ENCODE peak calls at places on chromosomes 2 and 18, in four cellular contexts. One of them, this sample, is unnamed.

GRCh38 chr2:120177011-120177621 is 46.1 kb downstream of the TMEM185B start:
- DNase-seq in stomach: peak; percentile 47
- DNase-seq in breast epithelium: peak; percentile 21
- DNase-seq in effector memory CD4-positive, alpha-beta T cell: peak; percentile 67
- DNase-seq in this sample: no peak

GRCh38 chr2:142020368-142020767 is 110.4 kb downstream of the LRP1B start:
- DNase-seq in breast epithelium: no peak
- DNase-seq in stomach: no peak
- DNase-seq in effector memory CD4-positive, alpha-beta T cell: no peak
- DNase-seq in this sample: no peak

GRCh38 chr2:28691774-28692281 is 59.8 kb upstream of the PPP1CB start:
- DNase-seq in breast epithelium: no peak
- DNase-seq in stomach: peak; percentile 35
- DNase-seq in effector memory CD4-positive, alpha-beta T cell: no peak
- DNase-seq in this sample: peak; percentile 57

GRCh38 chr2:239441261-239441701 is 40.5 kb upstream of the HDAC4 start:
- DNase-seq in breast epithelium: no peak
- DNase-seq in stomach: no peak
- DNase-seq in effector memory CD4-positive, alpha-beta T cell: no peak
- DNase-seq in this sample: no peak

GRCh38 chr2:120563616-120564015 is 172.1 kb upstream of the GLI2 start:
- DNase-seq in effector memory CD4-positive, alpha-beta T cell: no peak
- DNase-seq in stomach: no peak
- DNase-seq in breast epithelium: no peak
- DNase-seq in this sample: no peak

GRCh38 chr2:99818842-99819241 is 323.5 kb downstream of the AFF3 start:
- DNase-seq in breast epithelium: no peak
- DNase-seq in stomach: no peak
- DNase-seq in effector memory CD4-positive, alpha-beta T cell: no peak
- DNase-seq in this sample: no peak

GRCh38 chr2:219629976-219630695 is 2.7 kb downstream of the SLC4A3 start:
- DNase-seq in effector memory CD4-positive, alpha-beta T cell: no peak
- DNase-seq in breast epithelium: no peak
- DNase-seq in stomach: no peak
- DNase-seq in this sample: no peak

GRCh38 chr2:112705576-112705975 is 15.2 kb upstream of the NT5DC4 start:
- DNase-seq in breast epithelium: peak; percentile 6
- DNase-seq in effector memory CD4-positive, alpha-beta T cell: no peak
- DNase-seq in stomach: no peak
- DNase-seq in this sample: no peak

GRCh38 chr2:78351208-78351607 is 674.3 kb upstream of the REG3G start:
- DNase-seq in effector memory CD4-positive, alpha-beta T cell: no peak
- DNase-seq in breast epithelium: no peak
- DNase-seq in stomach: no peak
- DNase-seq in this sample: no peak

GRCh38 chr2:43041661-43042360 is 184.6 kb downstream of the ZFP36L2 start:
- DNase-seq in breast epithelium: no peak
- DNase-seq in effector memory CD4-positive, alpha-beta T cell: no peak
- DNase-seq in stomach: no peak
- DNase-seq in this sample: peak; percentile 43

GRCh38 chr2:238114851-238115660 is 14.9 kb downstream of the ESPNL start:
- DNase-seq in stomach: no peak
- DNase-seq in effector memory CD4-positive, alpha-beta T cell: no peak
- DNase-seq in breast epithelium: no peak
- DNase-seq in this sample: peak; percentile 73

GRCh38 chr2:164542584-164543021 is 78.7 kb downstream of the GRB14 start:
- DNase-seq in breast epithelium: no peak
- DNase-seq in effector memory CD4-positive, alpha-beta T cell: no peak
- DNase-seq in stomach: no peak
- DNase-seq in this sample: no peak

GRCh38 chr2:885230-886071 is 65.2 kb upstream of the SNTG2 start:
- DNase-seq in breast epithelium: no peak
- DNase-seq in effector memory CD4-positive, alpha-beta T cell: no peak
- DNase-seq in stomach: no peak
- DNase-seq in this sample: no peak

GRCh38 chr2:55771612-55772011 is 78.0 kb upstream of the PNPT1 start:
- DNase-seq in effector memory CD4-positive, alpha-beta T cell: no peak
- DNase-seq in breast epithelium: no peak
- DNase-seq in stomach: no peak
- DNase-seq in this sample: no peak

GRCh38 chr2:40445467-40445866 is 6.4 kb downstream of the SLC8A1 start:
- DNase-seq in effector memory CD4-positive, alpha-beta T cell: no peak
- DNase-seq in stomach: no peak
- DNase-seq in breast epithelium: no peak
- DNase-seq in this sample: no peak

GRCh38 chr2:85780316-85781092 is 26.7 kb downstream of the ATOH8 start:
- DNase-seq in stomach: no peak
- DNase-seq in breast epithelium: no peak
- DNase-seq in effector memory CD4-positive, alpha-beta T cell: no peak
- DNase-seq in this sample: no peak

GRCh38 chr2:53130441-53130943 is 637.1 kb upstream of the CHAC2 start:
- DNase-seq in stomach: no peak
- DNase-seq in breast epithelium: no peak
- DNase-seq in effector memory CD4-positive, alpha-beta T cell: no peak
- DNase-seq in this sample: no peak

GRCh38 chr18:35827275-35827929 is 145.1 kb upstream of the RMP24 start:
- DNase-seq in breast epithelium: no peak
- DNase-seq in stomach: no peak
- DNase-seq in effector memory CD4-positive, alpha-beta T cell: no peak
- DNase-seq in this sample: no peak

GRCh38 chr18:58407263-58407648 is 221.6 kb downstream of the ALPK2 start:
- DNase-seq in effector memory CD4-positive, alpha-beta T cell: no peak
- DNase-seq in breast epithelium: no peak
- DNase-seq in stomach: no peak
- DNase-seq in this sample: no peak

GRCh38 chr18:45962866-45963265 is 4.3 kb downstream of the EPG5 start:
- DNase-seq in breast epithelium: no peak
- DNase-seq in effector memory CD4-positive, alpha-beta T cell: no peak
- DNase-seq in stomach: no peak
- DNase-seq in this sample: no peak

GRCh38 chr2:27703638-27704341 is 40.1 kb downstream of the SLC4A1AP start:
- DNase-seq in effector memory CD4-positive, alpha-beta T cell: peak; percentile 59
- DNase-seq in breast epithelium: peak; percentile 78
- DNase-seq in stomach: peak; percentile 90
- DNase-seq in this sample: peak; percentile 89

GRCh38 chr2:2649109-2650072 is 318.3 kb upstream of the MYT1L start:
- DNase-seq in stomach: no peak
- DNase-seq in breast epithelium: no peak
- DNase-seq in effector memory CD4-positive, alpha-beta T cell: no peak
- DNase-seq in this sample: no peak

GRCh38 chr18:9508446-9509025 is 33.2 kb downstream of the RALBP1 start:
- DNase-seq in stomach: no peak
- DNase-seq in breast epithelium: no peak
- DNase-seq in effector memory CD4-positive, alpha-beta T cell: no peak
- DNase-seq in this sample: no peak

GRCh38 chr2:210309546-210310233 is 5.3 kb downstream of the MYL1 start:
- DNase-seq in effector memory CD4-positive, alpha-beta T cell: no peak
- DNase-seq in breast epithelium: no peak
- DNase-seq in stomach: no peak
- DNase-seq in this sample: no peak

GRCh38 chr18:40017026-40017425 is 1938.0 kb upstream of the PIK3C3 start:
- DNase-seq in effector memory CD4-positive, alpha-beta T cell: no peak
- DNase-seq in breast epithelium: no peak
- DNase-seq in stomach: no peak
- DNase-seq in this sample: no peak

GRCh38 chr2:173991857-173992588 is 26.9 kb upstream of the SP3 start:
- DNase-seq in breast epithelium: no peak
- DNase-seq in stomach: no peak
- DNase-seq in effector memory CD4-positive, alpha-beta T cell: no peak
- DNase-seq in this sample: no peak

GRCh38 chr2:61770746-61771145 is 83.1 kb downstream of the FAM161A start:
- DNase-seq in breast epithelium: no peak
- DNase-seq in effector memory CD4-positive, alpha-beta T cell: no peak
- DNase-seq in stomach: peak; percentile 42
- DNase-seq in this sample: no peak

GRCh38 chr2:60515751-60516226 is 37.7 kb downstream of the BCL11A start:
- DNase-seq in breast epithelium: no peak
- DNase-seq in effector memory CD4-positive, alpha-beta T cell: no peak
- DNase-seq in stomach: no peak
- DNase-seq in this sample: no peak

GRCh38 chr2:49928541-49928940 is 774.2 kb upstream of the FSHR start:
- DNase-seq in effector memory CD4-positive, alpha-beta T cell: no peak
- DNase-seq in stomach: no peak
- DNase-seq in breast epithelium: no peak
- DNase-seq in this sample: no peak

GRCh38 chr2:188937228-188938220 is 36.6 kb upstream of the COL3A1 start:
- DNase-seq in stomach: no peak
- DNase-seq in effector memory CD4-positive, alpha-beta T cell: no peak
- DNase-seq in breast epithelium: no peak
- DNase-seq in this sample: no peak

GRCh38 chr18:46156124-46156745 is 52.0 kb downstream of the HAUS1 start:
- DNase-seq in effector memory CD4-positive, alpha-beta T cell: no peak
- DNase-seq in breast epithelium: no peak
- DNase-seq in stomach: no peak
- DNase-seq in this sample: no peak

GRCh38 chr2:200310545-200310971 is 4.1 kb downstream of the SPATS2L start:
- DNase-seq in stomach: no peak
- DNase-seq in effector memory CD4-positive, alpha-beta T cell: no peak
- DNase-seq in breast epithelium: no peak
- DNase-seq in this sample: no peak

GRCh38 chr2:65396348-65397026 is 35.9 kb downstream of the SPRED2 start:
- DNase-seq in effector memory CD4-positive, alpha-beta T cell: no peak
- DNase-seq in breast epithelium: no peak
- DNase-seq in stomach: peak; percentile 56
- DNase-seq in this sample: no peak

GRCh38 chr18:33673689-33674088 is 95.7 kb downstream of the ASXL3 start:
- DNase-seq in effector memory CD4-positive, alpha-beta T cell: no peak
- DNase-seq in breast epithelium: no peak
- DNase-seq in stomach: no peak
- DNase-seq in this sample: no peak

GRCh38 chr2:53593891-53594585 is 173.6 kb upstream of the CHAC2 start:
- DNase-seq in stomach: no peak
- DNase-seq in effector memory CD4-positive, alpha-beta T cell: no peak
- DNase-seq in breast epithelium: no peak
- DNase-seq in this sample: no peak

GRCh38 chr18:7071600-7071999 is 46.0 kb downstream of the LAMA1 start:
- DNase-seq in effector memory CD4-positive, alpha-beta T cell: no peak
- DNase-seq in stomach: no peak
- DNase-seq in breast epithelium: no peak
- DNase-seq in this sample: no peak

GRCh38 chr2:103859238-103859637 is 994.7 kb upstream of the POU3F3 start:
- DNase-seq in effector memory CD4-positive, alpha-beta T cell: no peak
- DNase-seq in breast epithelium: no peak
- DNase-seq in stomach: no peak
- DNase-seq in this sample: no peak

GRCh38 chr2:152701198-152701597 is 16.1 kb downstream of the PRPF40A start:
- DNase-seq in stomach: no peak
- DNase-seq in effector memory CD4-positive, alpha-beta T cell: no peak
- DNase-seq in breast epithelium: no peak
- DNase-seq in this sample: no peak
- H3K9me3 ChIP-seq in stomach: no peaks in the 10 kb centered on the region
- H3K9me3 ChIP-seq in effector memory CD4-positive, alpha-beta T cell: no peaks in the 10 kb centered on the region
- H3K9me3 ChIP-seq in breast epithelium: no peaks in the 10 kb centered on the region
- H3K9me3 ChIP-seq in this sample: no peaks in the 10 kb centered on the region

DNA sequence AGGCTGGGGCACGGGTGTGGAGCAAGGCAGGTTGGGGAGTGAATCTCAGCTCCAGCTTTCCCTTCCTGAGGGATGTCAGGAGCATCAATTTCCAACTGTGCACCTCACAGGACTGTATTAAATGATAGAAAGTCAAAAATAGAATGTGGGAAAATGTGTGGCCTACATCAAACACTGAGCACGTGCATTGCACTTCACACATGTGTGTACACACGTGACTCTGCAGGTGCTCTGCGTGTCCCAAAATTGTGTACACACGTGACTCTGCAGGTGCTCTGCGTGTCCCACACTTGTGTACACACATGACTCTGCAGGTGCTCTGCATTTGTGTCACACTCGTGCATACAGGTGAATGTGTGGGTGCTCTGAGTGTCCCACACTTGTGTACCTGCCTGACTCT is 577.2 kb upstream of the SALL3 start:
- DNase-seq in breast epithelium: no peak
- DNase-seq in effector memory CD4-positive, alpha-beta T cell: no peak
- DNase-seq in stomach: no peak
- DNase-seq in this sample: no peak
- H3K9me3 ChIP-seq in breast epithelium: peaks cover 5% of the 10 kb centered on the region
- H3K9me3 ChIP-seq in effector memory CD4-positive, alpha-beta T cell: no peaks in the 10 kb centered on the region
- H3K9me3 ChIP-seq in stomach: no peaks in the 10 kb centered on the region
- H3K9me3 ChIP-seq in this sample: no peaks in the 10 kb centered on the region

GRCh38 chr2:34423301-34423700 is 824.2 kb upstream of the FAM98A start:
- DNase-seq in stomach: no peak
- DNase-seq in breast epithelium: no peak
- DNase-seq in effector memory CD4-positive, alpha-beta T cell: no peak
- DNase-seq in this sample: no peak

DNA sequence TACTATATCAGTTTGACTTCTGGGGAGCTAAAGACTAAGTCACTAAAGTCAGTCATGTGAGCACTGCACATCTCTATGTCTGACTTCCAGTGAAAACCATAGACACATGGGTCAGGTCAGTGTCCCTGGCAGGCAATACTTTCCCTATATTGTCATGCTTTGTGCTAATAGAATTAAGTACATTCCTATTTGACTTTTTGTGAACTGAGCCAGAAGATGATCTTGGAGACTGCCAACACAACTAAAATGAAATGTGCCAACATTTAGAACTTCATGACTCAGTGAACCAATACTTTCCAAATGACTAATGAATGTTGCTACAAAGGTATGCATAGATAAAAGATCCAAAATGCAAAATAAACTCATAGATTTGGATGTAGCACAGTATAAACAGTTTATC is 820.8 kb upstream of the FAM98A start:
- DNase-seq in stomach: no peak
- DNase-seq in breast epithelium: no peak
- DNase-seq in effector memory CD4-positive, alpha-beta T cell: no peak
- DNase-seq in this sample: no peak
- H3K9me3 ChIP-seq in stomach: no peaks in the 10 kb centered on the region
- H3K9me3 ChIP-seq in breast epithelium: no peaks in the 10 kb centered on the region
- H3K9me3 ChIP-seq in effector memory CD4-positive, alpha-beta T cell: no peaks in the 10 kb centered on the region
- H3K9me3 ChIP-seq in this sample: no peaks in the 10 kb centered on the region

DNA sequence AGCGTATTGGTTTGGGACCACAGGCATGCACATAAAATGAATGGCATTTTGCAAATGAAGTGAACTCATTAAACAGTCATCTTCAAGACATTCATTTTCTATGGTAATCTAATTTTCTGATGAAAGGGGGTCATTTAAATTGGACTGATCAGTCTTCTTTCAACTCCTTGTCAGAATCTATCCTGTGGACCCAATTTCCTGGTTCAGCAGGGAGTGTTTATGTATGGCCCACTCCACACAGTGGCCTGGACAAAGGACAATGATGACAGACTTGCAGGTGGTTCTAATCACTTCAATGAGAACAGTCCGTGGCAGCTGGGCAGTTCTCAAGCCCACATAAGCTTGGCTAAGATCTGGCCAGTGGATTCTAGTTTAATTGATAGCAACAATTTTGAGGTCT is 448.1 kb downstream of the DCDC2C start:
- DNase-seq in effector memory CD4-positive, alpha-beta T cell: no peak
- DNase-seq in breast epithelium: no peak
- DNase-seq in stomach: no peak
- DNase-seq in this sample: no peak
- H3K9me3 ChIP-seq in effector memory CD4-positive, alpha-beta T cell: no peaks in the 10 kb centered on the region
- H3K9me3 ChIP-seq in breast epithelium: no peaks in the 10 kb centered on the region
- H3K9me3 ChIP-seq in stomach: peaks cover 6% of the 10 kb centered on the region
- H3K9me3 ChIP-seq in this sample: no peaks in the 10 kb centered on the region

This sample was measured in pancreas.